ENCODE peak calls at places on chromosomes 11 and 22, in eight cellular contexts. Y is A549; V is psoas muscle; I is H9; R is AG09319; W is dorsolateral prefrontal cortex; L is CD8-positive, alpha-beta T cell; D is left ventricle myocardium inferior. F is an unnamed sample.

GRCh38 chr11:113567097-113567496 is 91.9 kb upstream of the DRD2 start:
- DNase-seq in I (no peak), Y (no peak), V (no peak), L (no peak), R (no peak), D (no peak), W (no peak), F (no peak)

GRCh38 chr22:44979154-44979553 is 30.7 kb downstream of the PHF21B start:
- DNase-seq in I (no peak), Y (no peak), L (no peak), D (no peak), W (no peak), R (no peak), V (no peak), F (no peak)

GRCh38 chr11:76160856-76161255 is 45.4 kb downstream of the WNT11 start:
- DNase-seq in Y (no peak), W (no peak), V (no peak), L (no peak), D (no peak), I (no peak), R (no peak), F (no peak)

GRCh38 chr11:41461057-41461681 is 1.7 kb upstream of the LRRC4C start:
- DNase-seq in V (no peak), W (no peak), D (no peak), L (no peak), I (no peak), Y (no peak), R (no peak), F (no peak)

GRCh38 chr22:39300198-39300830 is 19.1 kb downstream of the RPL3 start:
- DNase-seq in V (no peak), I (no peak), L (no peak), D (peak; percentile 56), W (no peak), R (no peak), Y (no peak), F (no peak)

GRCh38 chr11:70205049-70205725 is 2.1 kb downstream of the FADD start:
- DNase-seq in R (no peak), W (no peak), L (no peak), Y (no peak), V (no peak), D (no peak), I (no peak), F (no peak)

GRCh38 chr22:21760640-21761039 is 25.0 kb upstream of the YPEL1 start:
- DNase-seq in D (no peak), I (no peak), W (no peak), R (peak; percentile 29), Y (no peak), L (no peak), V (no peak), F (no peak)

GRCh38 chr22:29758068-29758622 is 8.7 kb downstream of the ZMAT5 start:
- DNase-seq in I (no peak), Y (no peak), L (no peak), R (no peak), D (no peak), V (no peak), W (no peak), F (no peak)

GRCh38 chr11:94738746-94739145 is 29.4 kb upstream of the AMOTL1 start:
- DNase-seq in L (no peak), W (no peak), D (no peak), R (no peak), V (no peak), Y (no peak), I (no peak), F (no peak)

GRCh38 chr11:13098067-13098466 is 89.0 kb downstream of the RASSF10 start:
- DNase-seq in R (no peak), Y (no peak), L (no peak), I (peak; percentile 46), V (no peak), D (no peak), W (peak; percentile 53), F (no peak)

GRCh38 chr11:19739872-19740271 is 27.2 kb downstream of the NAV2 start:
- DNase-seq in V (no peak), L (no peak), R (no peak), W (no peak), Y (no peak), I (peak; percentile 57), D (no peak), F (no peak)

GRCh38 chr22:49257551-49257951 is 570.1 kb downstream of the BRD1 start:
- DNase-seq in Y (no peak), I (peak; percentile 17), L (no peak), V (no peak), D (no peak), W (no peak), R (no peak), F (no peak)

GRCh38 chr11:134264966-134265365 is 11.2 kb upstream of the GLB1L3 start:
- DNase-seq in V (no peak), R (no peak), D (no peak), I (no peak), Y (no peak), W (no peak), L (no peak), F (no peak)

GRCh38 chr11:134258577-134258976 is 5.2 kb downstream of the ACAD8 start:
- DNase-seq in V (no peak), I (no peak), W (no peak), Y (no peak), R (no peak), L (no peak), D (no peak), F (peak; percentile 77)

GRCh38 chr11:134261000-134261399 is 7.6 kb downstream of the ACAD8 start:
- DNase-seq in Y (no peak), D (no peak), W (no peak), L (no peak), V (no peak), R (no peak), I (no peak), F (no peak)

GRCh38 chr11:134260503-134260902 is 7.1 kb downstream of the ACAD8 start:
- DNase-seq in I (no peak), D (no peak), R (no peak), Y (no peak), W (no peak), V (no peak), L (no peak), F (no peak)

GRCh38 chr11:134261626-134262488 is 8.5 kb downstream of the ACAD8 start:
- DNase-seq in L (peak; percentile 34), I (peak; percentile 69), R (no peak), Y (peak; percentile 51), W (no peak), V (no peak), D (no peak), F (no peak)
- TF ChIP-seq CTCF in L (peak; percentile 39), I (peak; percentile 81), R (peak; percentile 44), Y (peak; percentile 42), W (peak; percentile 54), V (peak; percentile 17), D (peak; percentile 42), F (peak; percentile 92)

GRCh38 chr11:16297332-16297731 is 59.0 kb downstream of the SOX6 start:
- DNase-seq in Y (no peak), R (no peak), W (no peak), I (no peak), D (no peak), V (no peak), L (no peak), F (no peak)

GRCh38 chr11:16296243-16296642 is 60.1 kb downstream of the SOX6 start:
- DNase-seq in L (no peak), W (no peak), V (no peak), R (no peak), Y (no peak), I (no peak), D (no peak), F (no peak)

GRCh38 chr11:16301462-16301861 is 54.9 kb downstream of the SOX6 start:
- DNase-seq in V (no peak), L (no peak), W (no peak), I (no peak), R (no peak), D (no peak), Y (no peak), F (no peak)

GRCh38 chr11:16299390-16299789 is 57.0 kb downstream of the SOX6 start:
- DNase-seq in R (no peak), I (no peak), L (no peak), D (no peak), Y (no peak), V (no peak), W (no peak), F (no peak)

DNA sequence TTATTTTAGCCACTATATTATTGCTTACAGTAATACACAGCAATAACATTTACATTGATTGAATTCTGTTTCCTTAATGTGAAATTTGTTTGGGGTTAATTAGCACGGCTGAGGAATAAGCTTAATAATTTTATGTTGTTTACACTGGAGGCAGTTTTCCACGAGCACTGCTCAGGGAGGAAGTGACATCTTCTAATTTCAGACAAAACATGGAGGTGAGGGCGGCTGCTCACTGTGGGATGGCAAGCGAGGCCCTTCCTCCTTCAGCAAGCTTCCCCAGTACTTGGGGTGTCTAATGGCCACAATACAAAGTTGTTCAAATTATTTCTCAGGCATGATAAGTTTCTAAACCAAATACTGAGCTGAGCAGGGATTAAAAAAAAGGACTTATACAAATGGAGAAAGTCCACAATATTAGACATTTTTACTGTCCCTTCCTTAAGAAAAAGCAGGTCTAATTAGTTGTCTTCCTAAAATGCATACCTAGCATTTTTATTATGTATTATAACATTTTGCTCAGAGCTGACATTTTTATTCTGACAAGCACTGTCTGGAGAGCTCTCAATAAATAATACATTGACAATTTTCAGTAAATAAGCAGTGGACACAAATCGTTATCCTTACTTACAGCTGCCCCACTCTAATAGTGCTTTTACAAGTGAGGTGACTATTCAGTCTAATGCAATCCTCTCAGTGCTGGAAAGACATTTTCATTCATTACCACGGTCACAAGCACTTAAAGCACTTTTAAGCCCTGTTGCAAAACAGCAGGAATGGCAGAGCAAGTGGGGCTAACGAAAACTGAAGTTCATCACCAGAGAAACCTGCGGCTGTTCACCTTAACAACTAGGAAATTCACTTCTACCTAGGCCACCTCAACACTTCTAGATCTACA is 56.2 kb downstream of the SOX6 start:
- DNase-seq in I (no peak), D (no peak), R (no peak), Y (no peak), L (no peak), V (no peak), W (no peak), F (no peak)
- TF ChIP-seq CTCF in I (no peak), D (no peak), R (no peak), Y (no peak), L (no peak), V (no peak), W (no peak), F (no peak)

GRCh38 chr22:41021655-41022454 is 70.5 kb upstream of the EP300 start:
- DNase-seq in R (no peak), W (peak; percentile 20), I (peak; percentile 68), D (peak; percentile 75), Y (peak; percentile 41), V (peak; percentile 88), L (peak; percentile 47), F (no peak)
- TF ChIP-seq CTCF in R (no peak), W (peak; percentile 22), I (peak; percentile 24), D (peak; percentile 45), Y (peak; percentile 20), V (peak; percentile 19), L (no peak), F (no peak)

DNA sequence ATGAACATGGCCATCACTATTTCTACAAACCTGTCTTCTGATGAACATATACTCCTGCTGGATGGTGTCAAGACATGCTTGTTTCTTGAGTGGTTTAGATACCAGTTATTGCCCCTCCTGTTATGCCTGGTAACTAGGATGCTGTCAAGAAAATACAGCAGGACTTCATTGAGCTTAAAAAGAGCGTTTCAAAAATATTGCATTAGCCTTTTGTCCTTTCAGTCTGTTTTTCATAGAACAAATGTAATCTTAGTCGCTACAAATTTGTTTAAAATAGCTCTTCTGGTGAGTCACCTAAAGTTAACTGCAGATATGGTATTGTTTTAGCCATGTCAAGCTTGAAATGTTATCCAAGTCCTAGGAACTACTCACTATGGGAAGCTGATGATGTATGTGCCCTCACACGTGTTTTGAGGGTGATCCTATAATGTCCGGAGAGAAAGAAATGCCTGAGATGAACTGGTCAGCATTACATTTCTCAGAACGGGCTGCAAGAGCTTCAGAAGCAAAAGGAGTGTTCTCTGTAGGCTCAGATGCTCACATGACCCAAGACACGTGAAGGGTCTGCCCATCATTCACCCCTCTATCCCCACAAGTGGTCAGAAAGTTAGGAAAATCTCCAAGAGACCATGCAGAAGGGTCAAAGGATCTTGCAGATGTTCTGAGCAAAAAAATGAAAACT is 20.7 kb downstream of the ADM start:
- DNase-seq in Y (no peak), D (no peak), R (peak; percentile 92), V (no peak), W (no peak), L (no peak), I (no peak), F (no peak)
- TF ChIP-seq CTCF in Y (no peak), D (no peak), R (no peak), V (no peak), W (no peak), L (no peak), I (no peak), F (no peak)

F was measured in LNCaP clone FGC.